ENCODE peak calls at places on chromosomes 5 and 9, in four cellular contexts. J is activated T-helper 1 cell treated with Interleukin-2 at 50 U/mL for 16 hours, V is hypothalamus, L is keratinocyte. E is an unnamed sample.
A peak's percentile ranks its signal among the peaks of the same experiment; 100 is the strongest.

GRCh38 chr5:132190161-132190817 is 37.4 kb downstream of the P4HA2 start:
- DNase-seq in L (no peak), V (peak; percentile 17), J (no peak), E (peak; percentile 27)

GRCh38 chr9:76704601-76705204 is 59.5 kb upstream of the PCA3 start:
- DNase-seq in V (peak; percentile 48), J (no peak), L (peak; percentile 13), E (no peak)

GRCh38 chr9:14323083-14323968 is 9.4 kb upstream of the NFIB start:
- DNase-seq in V (no peak), J (no peak), L (no peak), E (no peak)

GRCh38 chr9:19408693-19409405 is at the start of gene ACER2:
- DNase-seq in L (peak; percentile 33), V (peak; percentile 58), J (peak; percentile 95), E (peak; percentile 98)

GRCh38 chr9:34994429-34995287 is 5.1 kb downstream of the DNAJB5 start:
- DNase-seq in V (peak; percentile 43), L (no peak), J (no peak), E (no peak)

GRCh38 chr9:137021979-137022619 is 5.9 kb downstream of the ABCA2 start:
- DNase-seq in J (peak; percentile 49), V (peak; percentile 84), L (peak; percentile 84), E (peak; percentile 37)

GRCh38 chr9:109010676-109011655 is 2.3 kb downstream of the CTNNAL1 start:
- DNase-seq in J (no peak), V (no peak), L (no peak), E (no peak)

GRCh38 chr5:10602031-10602806 is 38.3 kb downstream of the ANKRD33B start:
- DNase-seq in V (peak; percentile 42), J (no peak), L (no peak), E (peak; percentile 19)

GRCh38 chr9:32292611-32293010 is 91.8 kb upstream of the ACO1 start:
- DNase-seq in L (no peak), V (no peak), J (no peak), E (no peak)

GRCh38 chr9:91035825-91036208 is 234.2 kb downstream of the SYK start:
- DNase-seq in V (no peak), J (no peak), L (no peak), E (no peak)

GRCh38 chr5:178990491-178990890 is 4.6 kb downstream of the GRM6 start:
- DNase-seq in L (no peak), J (no peak), V (no peak), E (no peak)

GRCh38 chr5:88836195-88836838 is 46.7 kb downstream of the MEF2C start:
- DNase-seq in V (no peak), L (no peak), J (no peak), E (no peak)

GRCh38 chr9:4262735-4263141 is 37.1 kb downstream of the GLIS3 start:
- DNase-seq in V (no peak), J (no peak), L (peak; percentile 28), E (no peak)

GRCh38 chr5:160787247-160787646 is 64.8 kb downstream of the ATP10B start:
- DNase-seq in V (no peak), J (no peak), L (no peak), E (peak; percentile 67)

GRCh38 chr9:107127608-107128007 is 155.5 kb upstream of the RAD23B start:
- DNase-seq in J (no peak), L (no peak), V (no peak), E (no peak)

GRCh38 chr9:122197334-122197872 is 31.4 kb downstream of the LHX6 start:
- DNase-seq in L (no peak), V (no peak), J (no peak), E (no peak)

GRCh38 chr9:132562313-132562588 is 20.2 kb upstream of the BARHL1 start:
- DNase-seq in V (no peak), J (no peak), L (no peak), E (no peak)

GRCh38 chr5:121152411-121152810 is 688.3 kb downstream of the PRR16 start:
- DNase-seq in J (no peak), L (no peak), V (no peak), E (no peak)

GRCh38 chr9:74846771-74847170 is 41.0 kb downstream of the TRPM6 start:
- DNase-seq in J (no peak), V (no peak), L (no peak), E (no peak)

GRCh38 chr9:79256691-79257213 is 315.0 kb upstream of the TLE4 start:
- DNase-seq in J (no peak), L (no peak), V (no peak), E (peak; percentile 15)

GRCh38 chr5:5524327-5524726 is 101.8 kb downstream of the ICE1 start:
- DNase-seq in L (no peak), J (no peak), V (no peak), E (no peak)

GRCh38 chr9:69981686-69982450 is 61.8 kb upstream of the MAMDC2 start:
- DNase-seq in L (no peak), J (no peak), V (no peak), E (no peak)

GRCh38 chr5:152532714-152533113 is 127.6 kb upstream of the NMUR2 start:
- DNase-seq in L (no peak), V (no peak), J (no peak), E (no peak)

GRCh38 chr9:91676042-91676441 is 252.4 kb upstream of the NFIL3 start:
- DNase-seq in V (no peak), J (no peak), L (no peak), E (no peak)

GRCh38 chr5:5615569-5615968 is 193.1 kb downstream of the ICE1 start:
- DNase-seq in L (no peak), J (no peak), V (no peak), E (no peak)

GRCh38 chr9:95724253-95724991 is 151.1 kb upstream of the ERCC6L2 start:
- DNase-seq in L (no peak), J (peak; percentile 32), V (no peak), E (no peak)

GRCh38 chr5:75623846-75624245 is 12.6 kb downstream of the ANKDD1B start:
- DNase-seq in L (no peak), V (no peak), J (no peak), E (no peak)

GRCh38 chr5:67094476-67095300 is 101.9 kb downstream of the CD180 start:
- DNase-seq in J (no peak), V (no peak), L (no peak), E (no peak)

GRCh38 chr9:114287001-114287762 is 35.7 kb upstream of the ORM1 start:
- DNase-seq in V (no peak), J (no peak), L (no peak), E (no peak)

GRCh38 chr5:159820692-159821091 is 95.6 kb upstream of the ADRA1B start:
- DNase-seq in L (no peak), J (no peak), V (no peak), E (no peak)

GRCh38 chr9:127344373-127344995 is 52.5 kb upstream of the SLC2A8 start:
- DNase-seq in L (no peak), J (no peak), V (no peak), E (no peak)

GRCh38 chr9:93296889-93297480 is 113.0 kb downstream of the WNK2 start:
- DNase-seq in L (no peak), J (no peak), V (no peak), E (no peak)

GRCh38 chr9:87512321-87512720 is 14.7 kb downstream of the DAPK1 start:
- DNase-seq in J (no peak), V (peak; percentile 12), L (no peak), E (no peak)

GRCh38 chr5:157864067-157864466 is 5.1 kb upstream of the CLINT1 start:
- DNase-seq in V (no peak), J (no peak), L (no peak), E (no peak)

GRCh38 chr5:41793156-41793770 is 77.0 kb downstream of the OXCT1 start:
- DNase-seq in V (no peak), L (peak; percentile 5), J (no peak), E (no peak)

GRCh38 chr5:2753452-2754409 is 2.3 kb upstream of the IRX2 start:
- DNase-seq in V (peak; percentile 18), J (no peak), L (no peak), E (no peak)

GRCh38 chr5:10788358-10788757 is 27.3 kb upstream of the DAP start:
- DNase-seq in J (no peak), L (no peak), V (no peak), E (no peak)

GRCh38 chr5:93831449-93831848 is 90.0 kb upstream of the POU5F2 start:
- DNase-seq in L (peak; percentile 25), V (no peak), J (no peak), E (no peak)

GRCh38 chr5:132066871-132067270 is 6.4 kb downstream of the IL3 start:
- DNase-seq in J (no peak), V (no peak), L (no peak), E (no peak)

E was measured in body of pancreas.